ENCODE peak calls at places on chromosome 12, in four cellular contexts. Z is Panc1, P is neuronal stem cell, Y is heart left ventricle. C is an unnamed sample.

GRCh38 chr12:80268924-80269749 is 169.8 kb downstream of the OTOGL start:
- DNase-seq in Z (peak), P (no peak), Y (no peak), C (no peak)

GRCh38 chr12:67048371-67048770 is 220.8 kb upstream of the CAND1 start:
- DNase-seq in Z (no peak), P (no peak), Y (no peak), C (no peak)

GRCh38 chr12:67223225-67223624 is 45.9 kb upstream of the CAND1 start:
- DNase-seq in Z (no peak), P (no peak), Y (no peak), C (no peak)

GRCh38 chr12:6772331-6772695 is at the start of gene LAG3:
- DNase-seq in Z (no peak), P (no peak), Y (no peak), C (no peak)

GRCh38 chr12:69388371-69388770 is 28.8 kb downstream of the YEATS4 start:
- DNase-seq in Z (no peak), P (no peak), Y (no peak), C (no peak)

GRCh38 chr12:21815306-21816062 is 41.0 kb upstream of the KCNJ8 start:
- DNase-seq in Z (no peak), P (no peak), Y (no peak), C (no peak)

GRCh38 chr12:32494676-32495075 is 95.3 kb downstream of the FGD4 start:
- DNase-seq in Z (no peak), P (no peak), Y (no peak), C (no peak)

GRCh38 chr12:120376416-120376815 is 7.5 kb upstream of the MSI1 start:
- DNase-seq in Z (no peak), P (no peak), Y (no peak), C (no peak)

GRCh38 chr12:127355061-127355820 is 911.7 kb upstream of the TMEM132C start:
- DNase-seq in Z (no peak), P (no peak), Y (no peak), C (no peak)

GRCh38 chr12:62787606-62788005 is 147.3 kb downstream of the PPM1H start:
- DNase-seq in Z (no peak), P (no peak), Y (no peak), C (no peak)

GRCh38 chr12:52561880-52562449 is 9.0 kb upstream of the KRT71 start:
- DNase-seq in Z (no peak), P (no peak), Y (no peak), C (no peak)

GRCh38 chr12:76329163-76329562 is 19.1 kb downstream of the BBS10 start:
- DNase-seq in Z (no peak), P (no peak), Y (no peak), C (no peak)

GRCh38 chr12:27907766-27908165 is 64.8 kb downstream of the PTHLH start:
- DNase-seq in Z (no peak), P (no peak), Y (no peak), C (no peak)

GRCh38 chr12:51270847-51271518 is 768 bp upstream of the SMAGP start:
- DNase-seq in Z (peak), P (no peak), Y (no peak), C (no peak)

GRCh38 chr12:62691309-62691708 is 224.7 kb downstream of the MON2 start:
- DNase-seq in Z (no peak), P (no peak), Y (no peak), C (no peak)

GRCh38 chr12:57133013-57133569 is 4.8 kb downstream of the LRP1 start:
- DNase-seq in Z (no peak), P (no peak), Y (no peak), C (no peak)

GRCh38 chr12:49818241-49818640 is 10.0 kb downstream of the NCKAP5L start:
- DNase-seq in Z (no peak), P (no peak), Y (no peak), C (no peak)

GRCh38 chr12:109910969-109911348 is 10.9 kb downstream of the TCHP start:
- DNase-seq in Z (no peak), P (no peak), Y (no peak), C (no peak)

GRCh38 chr12:54001283-54002187 is 1.6 kb downstream of the HOXC9 start:
- DNase-seq in Z (no peak), P (no peak), Y (no peak), C (no peak)

GRCh38 chr12:42010715-42011114 is 134.0 kb downstream of the GXYLT1 start:
- DNase-seq in Z (no peak), P (no peak), Y (no peak), C (no peak)

GRCh38 chr12:105598032-105598431 is 267.5 kb downstream of the C12orf75 start:
- DNase-seq in Z (no peak), P (no peak), Y (no peak), C (no peak)

GRCh38 chr12:66848967-66849366 is 170.1 kb upstream of the GRIP1 start:
- DNase-seq in Z (no peak), P (no peak), Y (no peak), C (no peak)

GRCh38 chr12:108491256-108491655 is 23.8 kb upstream of the FICD start:
- DNase-seq in Z (no peak), P (no peak), Y (no peak), C (no peak)

GRCh38 chr12:69105101-69105613 is 134.2 kb upstream of the CPSF6 start:
- DNase-seq in Z (no peak), P (no peak), Y (no peak), C (no peak)

GRCh38 chr12:7439579-7440505 is 4.1 kb downstream of the CD163L1 start:
- DNase-seq in Z (no peak), P (peak), Y (peak), C (peak)

GRCh38 chr12:107826276-107826675 is 51.8 kb downstream of the ASCL4 start:
- DNase-seq in Z (no peak), P (no peak), Y (no peak), C (no peak)

GRCh38 chr12:6688543-6688999 is 604 bp downstream of the ZNF384 start:
- DNase-seq in Z (no peak), P (no peak), Y (no peak), C (no peak)

GRCh38 chr12:130633771-130634170 is 82.3 kb downstream of the RIMBP2 start:
- DNase-seq in Z (no peak), P (peak), Y (no peak), C (peak)

DNA sequence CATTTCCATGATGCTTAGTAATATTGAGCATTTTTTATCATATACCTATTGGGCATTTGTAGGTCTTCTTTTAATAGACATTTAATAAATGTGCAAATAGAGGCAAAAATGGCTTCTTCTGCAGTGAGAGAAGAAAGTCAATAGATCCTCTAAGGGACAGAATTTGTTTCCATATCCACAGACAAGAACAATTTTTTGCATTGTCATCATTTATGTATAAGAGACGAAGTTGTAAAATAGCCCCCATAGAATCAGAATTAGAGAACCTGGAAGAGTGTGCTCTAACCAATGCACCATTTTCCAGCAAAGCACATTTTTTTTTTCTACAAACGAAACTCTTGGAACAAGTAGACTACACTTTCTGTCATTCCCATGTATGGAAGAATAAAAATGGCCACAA is 365.1 kb upstream of the PDE3A start:
- DNase-seq in Z (no peak), P (no peak), Y (no peak), C (no peak)
- H3K27ac ChIP-seq in Z (no peak), P (no peak), Y (no peak), C (no peak)

GRCh38 chr12:3091030-3091304 is 13.8 kb downstream of the TSPAN9 start:
- DNase-seq in Z (no peak), P (no peak), Y (no peak), C (no peak)
- H3K27ac ChIP-seq in Z (no peak), P (no peak), Y (peak), C (no peak)

GRCh38 chr12:9647825-9648700 is 21.4 kb upstream of the CLEC2D start:
- DNase-seq in Z (no peak), P (peak), Y (peak), C (peak)
- H3K27ac ChIP-seq in Z (peak), P (peak), Y (peak), C (peak)

GRCh38 chr12:124836759-124837158 is 26.9 kb downstream of the SCARB1 start:
- DNase-seq in Z (no peak), P (no peak), Y (no peak), C (peak)
- H3K27ac ChIP-seq in Z (peak), P (no peak), Y (no peak), C (no peak)

GRCh38 chr12:20403230-20403629 is 34.9 kb downstream of the PDE3A start:
- DNase-seq in Z (no peak), P (no peak), Y (no peak), C (no peak)
- H3K27ac ChIP-seq in Z (no peak), P (no peak), Y (no peak), C (no peak)

GRCh38 chr12:96502477-96502876 is 13.1 kb downstream of the CFAP54 start:
- DNase-seq in Z (no peak), P (no peak), Y (no peak), C (no peak)
- H3K27ac ChIP-seq in Z (no peak), P (no peak), Y (peak), C (no peak)

DNA sequence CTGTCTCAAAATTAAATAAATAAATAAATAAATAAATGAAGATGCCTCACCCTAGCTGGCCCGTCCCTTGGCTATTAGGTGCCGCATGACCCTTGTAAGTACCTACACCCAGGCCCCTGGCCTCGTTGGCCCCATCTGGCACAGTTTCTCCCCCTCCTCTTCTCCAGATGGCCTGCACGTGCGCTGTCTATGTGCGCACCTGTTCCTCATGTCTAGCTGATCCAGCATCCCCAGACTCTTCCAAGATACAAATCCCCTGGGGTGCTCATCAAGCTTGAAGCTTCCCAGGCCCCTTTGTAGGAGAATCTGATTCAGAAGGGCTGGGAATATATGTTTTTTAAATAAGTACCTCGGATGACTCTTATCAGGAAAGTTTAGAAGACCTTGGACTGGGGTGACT is 133.3 kb downstream of the CHST11 start:
- DNase-seq in Z (no peak), P (no peak), Y (no peak), C (no peak)
- H3K27ac ChIP-seq in Z (no peak), P (no peak), Y (no peak), C (no peak)

DNA sequence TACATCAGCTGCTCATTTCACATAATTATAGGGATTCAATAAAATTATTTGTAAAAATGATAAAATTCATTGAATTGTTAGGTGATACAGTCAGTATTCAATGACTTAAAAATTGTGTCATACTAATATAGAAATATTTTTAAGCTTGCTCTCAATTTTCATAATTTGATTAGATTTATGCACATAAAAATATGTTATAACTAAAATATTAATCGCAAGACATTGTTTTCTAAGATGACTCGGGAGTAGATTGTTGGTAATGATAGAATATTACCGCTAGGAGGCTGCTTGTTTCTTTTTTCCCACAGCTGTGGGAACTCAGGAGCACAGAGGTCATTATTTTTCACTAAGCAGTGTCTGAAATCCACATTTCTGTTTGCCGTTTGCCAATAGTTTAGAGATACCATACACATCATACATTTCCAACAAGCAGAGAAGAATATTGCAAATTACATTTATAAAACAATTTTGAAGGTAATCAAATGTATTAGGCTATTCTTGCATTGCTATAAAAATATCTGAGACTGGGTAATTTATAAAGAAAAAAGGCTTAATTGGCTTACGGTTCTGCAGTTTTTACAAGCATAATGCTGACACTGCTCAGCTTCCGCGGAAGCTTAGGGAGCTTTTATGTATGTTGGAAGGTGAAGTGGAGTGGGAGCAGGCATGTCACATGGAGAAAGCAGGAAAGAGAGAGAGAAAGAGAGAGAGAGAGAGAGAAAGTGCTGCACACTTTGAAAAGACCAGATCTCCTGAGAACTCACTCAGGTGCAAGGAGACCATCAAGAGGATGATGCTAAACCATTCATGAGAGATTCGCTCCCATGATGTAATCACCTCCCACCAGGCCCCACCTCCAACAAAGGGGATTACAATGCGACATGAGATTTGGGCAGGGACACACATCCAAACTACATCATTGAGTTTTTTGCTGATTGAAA is 9.2 kb downstream of the CD69 start:
- DNase-seq in Z (no peak), P (no peak), Y (no peak), C (no peak)
- H3K27ac ChIP-seq in Z (no peak), P (no peak), Y (no peak), C (no peak)

GRCh38 chr12:98509063-98509462 is 6.3 kb upstream of the TMPO start:
- DNase-seq in Z (no peak), P (no peak), Y (no peak), C (no peak)

GRCh38 chr12:98515368-98516183 is at the start of gene TMPO:
- DNase-seq in Z (peak), P (peak), Y (peak), C (peak)

GRCh38 chr12:98514984-98515367 is 414 bp upstream of the TMPO start:
- DNase-seq in Z (no peak), P (no peak), Y (no peak), C (no peak)

GRCh38 chr12:98516184-98516873 is 939 bp downstream of the TMPO start:
- DNase-seq in Z (peak), P (peak), Y (peak), C (peak)

GRCh38 chr12:98513379-98514318 is 1.7 kb upstream of the TMPO start:
- DNase-seq in Z (no peak), P (no peak), Y (no peak), C (no peak)
- H3K27ac ChIP-seq in Z (peak), P (no peak), Y (peak), C (peak)

C was measured in pancreas.